ENCODE peak calls at places on chromosomes 16 and 17, in five cellular contexts. V is activated T-helper 9 cell treated with anti-CD3 and anti-CD28 coated beads, Interleukin-2, amount 50 U/mL, for 16 hours; O is progenitor cell of endocrine pancreas; U is H54; K is dermis blood vessel endothelial cell. E is an unnamed sample.

GRCh38 chr16:12811441-12812198 is 7.9 kb upstream of the CPPED1 start:
- DNase-seq in V (no peak), O (no peak), U (no peak), K (no peak), E (peak; percentile 11)

GRCh38 chr17:48071654-48072053 is 23.5 kb downstream of the NFE2L1 start:
- DNase-seq in V (no peak), O (no peak), U (no peak), K (no peak), E (no peak)

GRCh38 chr17:77311371-77311981 is 170.7 kb downstream of the SEC14L1 start:
- DNase-seq in V (no peak), O (no peak), U (no peak), K (no peak), E (peak; percentile 42)

GRCh38 chr17:71494456-71494855 is 626.4 kb upstream of the SOX9 start:
- DNase-seq in V (no peak), O (no peak), U (no peak), K (no peak), E (no peak)

GRCh38 chr16:19071811-19072777 is 4.7 kb downstream of the COQ7 start:
- DNase-seq in V (peak; percentile 17), O (peak; percentile 45), U (no peak), K (peak; percentile 88), E (peak; percentile 68)

GRCh38 chr16:69316595-69317034 is 5.5 kb downstream of the VPS4A start:
- DNase-seq in V (no peak), O (no peak), U (no peak), K (no peak), E (peak; percentile 91)

GRCh38 chr17:47279062-47279801 is 25.6 kb downstream of the ITGB3 start:
- DNase-seq in V (no peak), O (no peak), U (peak; percentile 81), K (peak; percentile 91), E (no peak)

GRCh38 chr17:27596106-27596505 is 34.9 kb upstream of the LGALS9 start:
- DNase-seq in V (no peak), O (no peak), U (no peak), K (no peak), E (no peak)

GRCh38 chr17:65564793-65565192 is 3.3 kb upstream of the AXIN2 start:
- DNase-seq in V (no peak), O (no peak), U (no peak), K (peak; percentile 41), E (no peak)

GRCh38 chr17:1231456-1231855 is 38.8 kb upstream of the BHLHA9 start:
- DNase-seq in V (no peak), O (no peak), U (no peak), K (no peak), E (peak; percentile 28)

GRCh38 chr16:77780378-77780837 is 8.0 kb upstream of the VAT1L start:
- DNase-seq in V (no peak), O (no peak), U (peak; percentile 79), K (peak; percentile 83), E (no peak)

GRCh38 chr16:3152273-3153076 is 17.6 kb downstream of the ZNF213 start:
- DNase-seq in V (peak; percentile 70), O (peak; percentile 71), U (peak; percentile 67), K (peak; percentile 90), E (peak; percentile 80)

GRCh38 chr17:47851764-47852112 is 775 bp upstream of the SP6 start:
- DNase-seq in V (no peak), O (no peak), U (no peak), K (no peak), E (peak; percentile 32)

GRCh38 chr16:57559075-57559790 is 16.8 kb downstream of the ADGRG5 start:
- DNase-seq in V (no peak), O (no peak), U (no peak), K (no peak), E (no peak)

GRCh38 chr17:75614006-75614405 is 19.2 kb upstream of the SMIM5 start:
- DNase-seq in V (no peak), O (no peak), U (peak; percentile 63), K (no peak), E (no peak)

GRCh38 chr16:50765866-50766265 is 24.0 kb downstream of the CYLD start:
- DNase-seq in V (no peak), O (no peak), U (no peak), K (no peak), E (no peak)

GRCh38 chr17:57987582-57988300 is at the start of gene VEZF1:
- DNase-seq in V (peak; percentile 73), O (peak; percentile 69), U (peak; percentile 76), K (peak; percentile 76), E (peak; percentile 81)

GRCh38 chr16:81885976-81886586 is 107.0 kb downstream of the PLCG2 start:
- DNase-seq in V (no peak), O (no peak), U (peak; percentile 63), K (peak; percentile 71), E (no peak)

GRCh38 chr17:14808425-14808824 is 456.7 kb downstream of the PMP22 start:
- DNase-seq in V (no peak), O (no peak), U (no peak), K (no peak), E (no peak)

GRCh38 chr17:77404812-77405581 is 264.2 kb downstream of the SEC14L1 start:
- DNase-seq in V (peak; percentile 77), O (no peak), U (peak; percentile 95), K (peak; percentile 90), E (peak; percentile 63)

E was measured in right lobe of liver.